ENCODE peak calls at places on chromosomes 6 and 20, in five cellular contexts. T is PC-3, X is stomach, J is heart left ventricle, E is heart right ventricle. C is an unnamed sample. For H3K36me3, the result is how much of the 10 kb centered on the place peaks cover.

GRCh38 chr6:21559238-21559637 is 34.3 kb upstream of the SOX4 start:
- DNase-seq in T (no peak), X (no peak), J (no peak), E (no peak), C (no peak)

GRCh38 chr6:146700078-146700686 is 101.4 kb downstream of the ADGB start:
- DNase-seq in T (peak), X (peak), J (peak), E (peak), C (peak)

GRCh38 chr6:138963531-138963930 is 24.5 kb downstream of the REPS1 start:
- DNase-seq in T (no peak), X (no peak), J (no peak), E (no peak), C (no peak)

GRCh38 chr6:126721581-126722145 is 381.7 kb downstream of the CENPW start:
- DNase-seq in T (peak), X (no peak), J (no peak), E (no peak), C (peak)

GRCh38 chr6:1786455-1787108 is 176.9 kb downstream of the FOXC1 start:
- DNase-seq in T (no peak), X (no peak), J (no peak), E (no peak), C (no peak)

GRCh38 chr6:141164042-141164748 is 968.5 kb upstream of the GJE1 start:
- DNase-seq in T (peak), X (peak), J (peak), E (peak), C (no peak)

GRCh38 chr20:50959543-50960126 is 1.0 kb downstream of the MOCS3 start:
- DNase-seq in T (peak), X (no peak), J (no peak), E (no peak), C (no peak)

GRCh38 chr6:6610031-6610591 is 21.6 kb downstream of the LY86 start:
- DNase-seq in T (no peak), X (no peak), J (no peak), E (no peak), C (no peak)

GRCh38 chr6:65110031-65110430 is 597.0 kb downstream of the EYS start:
- DNase-seq in T (no peak), X (no peak), J (no peak), E (no peak), C (no peak)

GRCh38 chr6:501891-502601 is 110.5 kb downstream of the IRF4 start:
- DNase-seq in T (no peak), X (no peak), J (no peak), E (no peak), C (no peak)

GRCh38 chr20:46572181-46572580 is 21.7 kb upstream of the OCSTAMP start:
- DNase-seq in T (no peak), X (peak), J (peak), E (peak), C (no peak)

GRCh38 chr20:36871640-36872570 is 4.0 kb upstream of the TLDC2 start:
- DNase-seq in T (no peak), X (no peak), J (no peak), E (no peak), C (no peak)

GRCh38 chr6:125950293-125950692 is 6.3 kb upstream of the HINT3 start:
- DNase-seq in T (peak), X (no peak), J (no peak), E (no peak), C (peak)

GRCh38 chr6:33729059-33729458 is 17.6 kb upstream of the UQCC2 start:
- DNase-seq in T (no peak), X (no peak), J (no peak), E (no peak), C (no peak)
- H3K27ac ChIP-seq in T (no peak), X (no peak), J (peak), E (peak), C (no peak)

GRCh38 chr20:5880326-5880725 is 70.0 kb downstream of the TRMT6 start:
- DNase-seq in T (no peak), X (no peak), J (no peak), E (no peak), C (no peak)
- H3K36me3 ChIP-seq in T (under half), X (under half), J (under half), E (under half), C (under half)

DNA sequence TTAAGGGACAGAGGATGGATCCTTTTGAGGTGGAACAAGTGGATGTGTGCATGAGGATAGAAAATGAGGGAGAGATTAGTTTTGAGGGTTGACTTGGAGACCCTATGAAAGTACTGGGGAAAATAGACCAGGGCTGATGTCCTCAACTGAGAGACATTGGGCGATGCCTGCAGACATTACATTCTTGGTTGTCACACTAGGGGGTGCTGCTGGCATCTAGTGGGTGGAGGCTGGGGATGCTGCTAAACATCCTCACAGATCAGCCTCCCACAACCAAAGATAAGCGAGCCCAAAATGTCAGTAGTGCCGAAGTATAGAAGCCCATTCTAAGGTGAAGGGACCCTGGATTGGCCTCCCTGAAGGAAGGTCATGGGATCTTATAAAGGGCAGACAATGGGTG is 63.3 kb downstream of the MOCS1 start:
- DNase-seq in T (no peak), X (no peak), J (no peak), E (no peak), C (no peak)
- TF ChIP-seq CTCF in T (no peak), X (no peak), J (no peak), E (no peak), C (peak)

GRCh38 chr6:10522929-10523573 is 1.9 kb downstream of the GCNT2 start:
- DNase-seq in T (no peak), X (peak), J (peak), E (no peak), C (no peak)

GRCh38 chr6:10529231-10529801 is 8.2 kb downstream of the GCNT2 start:
- DNase-seq in T (peak), X (peak), J (no peak), E (no peak), C (peak)

GRCh38 chr6:10528170-10528981 is 7.2 kb downstream of the GCNT2 start:
- DNase-seq in T (peak), X (peak), J (no peak), E (no peak), C (peak)

GRCh38 chr6:10521104-10521808 is at the start of gene GCNT2:
- DNase-seq in T (peak), X (peak), J (peak), E (no peak), C (peak)

DNA sequence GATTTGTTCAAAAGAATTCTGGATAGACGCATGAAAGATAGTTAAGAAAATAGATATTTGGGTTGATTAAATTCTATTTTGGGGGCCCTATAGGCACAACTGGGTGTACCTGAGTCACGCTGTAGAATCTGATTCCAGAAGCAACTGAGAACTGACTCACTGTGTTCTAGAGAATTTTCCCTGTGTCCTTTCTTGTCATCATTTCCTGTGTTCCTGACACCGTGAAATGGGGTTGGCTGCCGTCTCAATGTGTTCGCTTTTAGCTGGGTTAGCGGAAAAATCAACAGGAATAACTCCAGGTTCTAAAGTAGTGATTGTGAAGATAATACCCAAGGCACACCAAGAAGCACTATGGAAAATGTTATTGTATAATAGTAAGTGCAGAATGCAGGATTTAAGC is 5.0 kb downstream of the GCNT2 start:
- DNase-seq in T (peak), X (no peak), J (no peak), E (no peak), C (peak)
- H3K27ac ChIP-seq in T (no peak), X (no peak), J (peak), E (peak), C (peak)

GRCh38 chr6:13586936-13587542 is 12.6 kb downstream of the SIRT5 start:
- DNase-seq in T (no peak), X (no peak), J (no peak), E (no peak), C (no peak)

GRCh38 chr6:13590574-13591153 is 16.3 kb downstream of the SIRT5 start:
- DNase-seq in T (no peak), X (no peak), J (no peak), E (no peak), C (no peak)

GRCh38 chr6:13593103-13593502 is 18.7 kb downstream of the SIRT5 start:
- DNase-seq in T (no peak), X (no peak), J (no peak), E (no peak), C (no peak)

GRCh38 chr6:13591205-13591921 is 17.0 kb downstream of the SIRT5 start:
- DNase-seq in T (no peak), X (no peak), J (no peak), E (no peak), C (no peak)

GRCh38 chr6:13589801-13590200 is 15.4 kb downstream of the SIRT5 start:
- DNase-seq in T (no peak), X (no peak), J (no peak), E (no peak), C (no peak)
- H3K36me3 ChIP-seq in T (under half), X (half or more), J (under half), E (under half), C (under half)

DNA sequence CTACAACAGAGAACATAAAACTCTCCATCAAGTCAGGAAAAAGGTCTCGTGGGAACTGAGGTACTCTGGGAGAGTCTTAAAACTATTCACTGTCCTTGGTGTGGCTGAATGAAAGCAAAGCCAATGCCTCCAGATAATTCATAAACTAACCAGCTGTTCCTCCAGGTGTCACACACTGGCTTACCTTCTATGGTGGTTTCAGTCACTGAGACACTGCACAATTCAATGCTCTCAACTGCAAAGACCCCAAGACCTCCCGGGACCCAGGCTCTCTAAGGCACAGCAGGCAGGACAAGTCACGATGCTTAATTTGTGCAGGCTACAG is 100.8 kb downstream of the GMPR start:
- DNase-seq in T (no peak), X (no peak), J (no peak), E (no peak), C (no peak)
- TF ChIP-seq CTCF in T (peak), X (no peak), J (no peak), E (no peak), C (no peak)

DNA sequence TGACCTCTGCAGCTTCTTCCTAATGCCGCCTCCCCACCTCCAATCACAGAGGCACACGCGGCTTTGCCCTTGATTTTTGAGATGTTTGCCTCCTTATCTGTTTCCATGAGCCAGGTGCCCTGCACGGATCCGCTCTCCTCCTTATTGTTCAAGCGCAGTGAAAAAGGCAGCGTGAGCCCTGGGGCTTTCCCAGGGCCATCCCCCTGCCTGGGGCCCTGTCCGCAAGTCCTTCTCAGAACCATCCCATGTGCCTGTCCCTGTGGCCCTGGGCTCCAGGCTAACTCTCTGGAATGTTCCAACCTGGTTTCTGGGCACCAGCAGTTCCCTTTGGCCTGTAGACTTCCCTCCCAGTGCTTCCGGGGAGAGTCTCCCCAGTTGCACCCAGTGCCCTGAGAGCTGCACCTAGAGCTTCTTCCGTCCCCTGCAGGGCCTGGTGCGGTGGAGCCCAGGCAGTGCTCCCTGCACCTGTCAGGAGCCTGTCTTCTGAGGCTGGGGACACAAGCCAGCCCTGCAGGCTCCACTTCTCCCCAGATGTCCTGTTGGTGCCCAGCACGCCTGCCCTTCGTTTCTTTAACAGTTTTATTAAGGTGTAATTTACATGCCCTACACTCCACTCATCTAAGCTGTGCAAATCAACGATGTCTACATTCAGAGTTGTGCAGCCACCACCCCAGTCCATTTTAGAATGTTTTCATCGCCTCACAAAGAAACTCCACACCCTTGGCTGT is 330.3 kb downstream of the CDH4 start:
- DNase-seq in T (no peak), X (no peak), J (no peak), E (no peak), C (no peak)
- H3K27ac ChIP-seq in T (no peak), X (no peak), J (no peak), E (no peak), C (no peak)

C was measured in brain microvascular endothelial cell.